ENCODE peak calls at places on chromosomes 11 and 22, in eight cellular contexts. H, X, V, P, S, D, K and I are unnamed samples.

GRCh38 chr22:30221121-30221992 is 25.2 kb downstream of the LIF start:
- DNase-seq in H (no peak), X (no peak), V (no peak), P (peak; percentile 45), S (no peak), D (peak; percentile 46), K (no peak), I (no peak)

GRCh38 chr11:113856966-113857759 is 18.2 kb downstream of the USP28 start:
- DNase-seq in H (no peak), X (no peak), V (no peak), P (no peak), S (no peak), D (no peak), K (no peak), I (no peak)

GRCh38 chr22:26681395-26681821 is 24.0 kb downstream of the MIAT start:
- DNase-seq in H (peak; percentile 96), X (no peak), V (no peak), P (no peak), S (peak; percentile 21), D (no peak), K (peak; percentile 68), I (peak; percentile 53)

GRCh38 chr22:17969732-17970131 is 54.6 kb downstream of the MICAL3 start:
- DNase-seq in H (peak; percentile 96), X (peak; percentile 69), V (peak; percentile 56), P (no peak), S (no peak), D (no peak), K (no peak), I (no peak)

GRCh38 chr22:20792966-20793332 is 19.0 kb downstream of the SERPIND1 start:
- DNase-seq in H (no peak), X (no peak), V (no peak), P (no peak), S (no peak), D (no peak), K (no peak), I (no peak)

GRCh38 chr22:19143967-19144400 is 467 bp downstream of the ESS2 start:
- DNase-seq in H (peak; percentile 20), X (no peak), V (no peak), P (peak; percentile 57), S (no peak), D (no peak), K (no peak), I (no peak)

GRCh38 chr22:24244144-24244787 is 616 bp downstream of the GGT5 start:
- DNase-seq in H (peak; percentile 81), X (no peak), V (peak; percentile 73), P (no peak), S (no peak), D (no peak), K (no peak), I (no peak)

GRCh38 chr22:44256860-44257560 is 55.7 kb downstream of the SHISAL1 start:
- DNase-seq in H (no peak), X (no peak), V (no peak), P (no peak), S (no peak), D (no peak), K (peak; percentile 6), I (no peak)

GRCh38 chr22:39117585-39118191 is 20.6 kb downstream of the APOBEC3H start:
- DNase-seq in H (peak; percentile 71), X (peak; percentile 4), V (peak; percentile 48), P (peak; percentile 78), S (peak; percentile 71), D (peak; percentile 81), K (peak; percentile 67), I (peak; percentile 47)

GRCh38 chr11:81644239-81644840 is 1089.3 kb downstream of the FAM181B start:
- DNase-seq in H (peak; percentile 75), X (peak; percentile 1), V (no peak), P (peak; percentile 26), S (peak; percentile 9), D (no peak), K (peak; percentile 12), I (peak; percentile 35)

GRCh38 chr22:37244114-37244921 is at the start of gene RAC2:
- DNase-seq in H (peak; percentile 91), X (no peak), V (peak; percentile 51), P (peak; percentile 80), S (peak; percentile 43), D (peak; percentile 92), K (peak; percentile 57), I (peak; percentile 55)

GRCh38 chr11:59668950-59669610 is at the start of gene PATL1:
- DNase-seq in H (peak; percentile 99), X (peak; percentile 89), V (peak; percentile 99), P (peak; percentile 99), S (peak; percentile 99), D (peak; percentile 100), K (peak; percentile 96), I (peak; percentile 98)

GRCh38 chr22:31084811-31085492 is 3.8 kb downstream of the SMTN start:
- DNase-seq in H (peak; percentile 88), X (no peak), V (peak; percentile 91), P (peak; percentile 97), S (peak; percentile 86), D (peak; percentile 90), K (peak; percentile 86), I (peak; percentile 87)

GRCh38 chr11:75219869-75220268 is 20.7 kb upstream of the TPBGL start:
- DNase-seq in H (no peak), X (no peak), V (no peak), P (no peak), S (no peak), D (no peak), K (no peak), I (no peak)

GRCh38 chr11:3193373-3194015 is 25.1 kb downstream of the MRGPRG start:
- DNase-seq in H (no peak), X (no peak), V (no peak), P (no peak), S (no peak), D (peak; percentile 4), K (no peak), I (no peak)

GRCh38 chr11:16195659-16196058 is 160.7 kb downstream of the SOX6 start:
- DNase-seq in H (peak; percentile 14), X (no peak), V (no peak), P (no peak), S (no peak), D (no peak), K (no peak), I (no peak)

GRCh38 chr11:127114035-127114434 is 113.5 kb upstream of the KIRREL3 start:
- DNase-seq in H (no peak), X (no peak), V (no peak), P (no peak), S (no peak), D (no peak), K (no peak), I (no peak)

GRCh38 chr11:120564573-120565301 is 53.2 kb downstream of the GRIK4 start:
- DNase-seq in H (peak; percentile 31), X (no peak), V (peak; percentile 73), P (peak; percentile 90), S (peak; percentile 51), D (no peak), K (peak; percentile 38), I (peak; percentile 73)
- TF ChIP-seq CTCF in H (peak; percentile 26), X (no peak), V (no peak), P (peak; percentile 61), S (no peak), D (no peak), K (no peak), I (no peak)

DNA sequence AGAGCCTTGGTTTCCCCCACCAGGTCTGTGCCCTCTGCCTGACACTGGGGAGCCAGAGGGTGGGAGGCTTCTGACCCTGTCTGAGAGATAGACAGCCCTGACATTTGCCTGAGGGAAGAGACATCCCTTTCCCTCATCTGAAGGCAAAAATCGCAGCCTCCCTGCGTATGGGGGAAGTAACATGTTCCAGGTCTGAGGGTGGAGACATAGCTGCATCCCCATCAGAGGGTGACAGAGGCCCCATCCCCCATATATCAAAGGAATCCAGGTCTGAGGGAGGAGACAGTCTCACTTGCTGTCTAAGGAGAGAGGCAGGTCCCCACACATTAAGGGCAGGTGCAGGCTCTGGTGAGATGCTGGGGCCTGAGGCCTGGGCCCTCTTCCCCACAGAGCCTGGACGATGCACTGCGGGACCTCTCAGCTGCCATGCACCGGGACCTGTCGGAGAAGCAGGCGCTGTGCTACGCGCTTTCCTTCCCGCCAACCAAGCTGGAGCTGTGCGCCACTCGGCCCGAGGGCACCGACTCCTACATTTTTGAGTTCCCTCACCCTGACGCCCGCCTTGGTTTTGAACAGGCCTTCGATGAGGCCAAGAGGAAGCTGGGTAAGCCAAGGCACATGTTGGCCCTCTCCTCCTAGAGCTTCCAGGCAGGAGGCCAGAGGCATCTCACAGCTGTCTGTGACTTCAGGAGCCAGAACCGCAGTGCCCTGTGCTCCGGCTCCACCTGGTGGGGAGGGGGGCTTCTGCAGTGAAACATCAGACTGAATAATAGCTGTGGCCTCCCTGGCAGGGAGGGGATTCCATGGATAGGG is 16.1 kb upstream of the RELT start:
- DNase-seq in H (peak; percentile 71), X (no peak), V (no peak), P (no peak), S (peak; percentile 73), D (no peak), K (peak; percentile 81), I (peak; percentile 45)
- TF ChIP-seq CTCF in H (peak; percentile 72), X (peak; percentile 42), V (no peak), P (peak; percentile 30), S (peak; percentile 57), D (no peak), K (no peak), I (peak; percentile 35)

GRCh38 chr22:48841881-48842582 is 985.6 kb downstream of the BRD1 start:
- DNase-seq in H (no peak), X (no peak), V (no peak), P (no peak), S (no peak), D (no peak), K (no peak), I (no peak)
- TF ChIP-seq CTCF in H (no peak), X (no peak), V (no peak), P (no peak), S (no peak), D (no peak), K (no peak), I (no peak)

GRCh38 chr11:62777389-62777788 is 6.2 kb downstream of the TAF6L start:
- DNase-seq in H (no peak), X (no peak), V (no peak), P (no peak), S (no peak), D (no peak), K (no peak), I (no peak)

GRCh38 chr11:62770778-62771143 is 435 bp upstream of the TAF6L start:
- DNase-seq in H (peak; percentile 40), X (no peak), V (no peak), P (no peak), S (peak; percentile 33), D (peak; percentile 30), K (no peak), I (peak; percentile 24)

GRCh38 chr11:62775646-62776045 is 4.5 kb downstream of the TAF6L start:
- DNase-seq in H (no peak), X (no peak), V (no peak), P (no peak), S (no peak), D (no peak), K (no peak), I (no peak)

GRCh38 chr11:62771144-62772021 is at the start of gene TAF6L:
- DNase-seq in H (peak; percentile 98), X (peak; percentile 70), V (peak; percentile 99), P (peak; percentile 89), S (peak; percentile 92), D (peak; percentile 98), K (peak; percentile 96), I (peak; percentile 94)

DNA sequence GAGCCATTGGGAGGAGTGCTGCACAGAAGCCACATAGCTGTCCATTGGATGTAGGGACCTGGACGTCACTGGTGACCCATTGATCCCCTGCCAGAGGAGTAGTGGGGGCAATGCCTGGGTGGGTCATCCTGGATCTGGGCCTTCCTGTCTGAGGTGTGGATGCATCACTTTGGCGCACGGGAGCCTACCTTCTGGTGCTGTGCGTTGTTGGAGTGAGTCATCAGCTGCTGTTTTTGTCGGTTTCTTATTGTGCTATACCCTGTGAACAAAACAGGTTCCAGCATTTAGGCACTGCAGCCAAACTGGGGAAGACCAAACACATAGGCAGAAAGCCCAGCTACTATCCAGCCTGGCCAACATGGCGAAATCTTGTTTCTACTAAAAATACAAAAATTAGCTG is 3.2 kb downstream of the TAF6L start:
- DNase-seq in H (no peak), X (no peak), V (no peak), P (no peak), S (no peak), D (no peak), K (no peak), I (no peak)
- TF ChIP-seq CTCF in H (no peak), X (no peak), V (no peak), P (no peak), S (no peak), D (no peak), K (no peak), I (no peak)